ENCODE peak calls at places on chromosomes 7 and 10, in five cellular contexts. O is fibroblast of the conjunctiva; F is H7; B is stimulated activated CD4-positive, alpha-beta T cell treated with anti-CD3 and anti-CD28 coated beads, Interleukin-1b, Interleukin-23, amount 100 ng/mL, for 4 hours; L is ovary. U is an unnamed sample.

GRCh38 chr7:81769891-81770818 is at the start of gene HGF:
- DNase-seq in B (no peak), L (peak; percentile 76), O (peak; percentile 72), F (peak; percentile 8), U (no peak)

GRCh38 chr10:77939561-77940001 is 13.0 kb upstream of the DLG5 start:
- DNase-seq in F (no peak), B (no peak), L (peak; percentile 79), O (peak; percentile 70), U (no peak)

GRCh38 chr7:89334785-89335184 is 539.2 kb upstream of the TEX47 start:
- DNase-seq in O (no peak), B (no peak), F (no peak), L (no peak), U (no peak)

GRCh38 chr7:126286317-126286716 is 966.4 kb downstream of the GRM8 start:
- DNase-seq in O (no peak), F (no peak), B (no peak), L (no peak), U (no peak)

GRCh38 chr7:94088560-94088959 is 84.4 kb upstream of the BET1 start:
- DNase-seq in O (no peak), F (no peak), L (no peak), B (no peak), U (no peak)

GRCh38 chr10:13659887-13660544 is 73.3 kb downstream of the PRPF18 start:
- DNase-seq in F (peak; percentile 89), O (peak; percentile 26), L (peak; percentile 72), B (peak; percentile 64), U (peak; percentile 17)

GRCh38 chr10:104577861-104578480 is 63.1 kb upstream of the SORCS3 start:
- DNase-seq in O (no peak), L (no peak), F (peak; percentile 34), B (no peak), U (no peak)

GRCh38 chr10:127937915-127938440 is 31.1 kb downstream of the PTPRE start:
- DNase-seq in L (no peak), B (no peak), F (peak; percentile 4), O (no peak), U (no peak)

GRCh38 chr7:74572301-74573090 is 85.0 kb upstream of the GTF2I start:
- DNase-seq in L (no peak), B (no peak), F (peak; percentile 33), O (no peak), U (no peak)

GRCh38 chr7:150375662-150376521 is 3.2 kb upstream of the ZNF775 start:
- DNase-seq in L (no peak), F (peak; percentile 28), O (no peak), B (no peak), U (no peak)

GRCh38 chr10:70410608-70411007 is 6.7 kb downstream of the EIF4EBP2 start:
- DNase-seq in B (no peak), F (no peak), O (no peak), L (no peak), U (no peak)

GRCh38 chr7:49486974-49487919 is 286.2 kb upstream of the VWC2 start:
- DNase-seq in O (no peak), F (peak; percentile 2), B (no peak), L (no peak), U (no peak)

GRCh38 chr10:131972474-131973071 is 9.2 kb downstream of the BNIP3 start:
- DNase-seq in O (no peak), B (no peak), L (peak; percentile 45), F (no peak), U (no peak)

GRCh38 chr10:29412452-29413004 is 123.7 kb downstream of the LYZL1 start:
- DNase-seq in O (no peak), L (no peak), F (no peak), B (no peak), U (no peak)

GRCh38 chr10:101781655-101781983 is 1.6 kb downstream of the NPM3 start:
- DNase-seq in F (no peak), O (no peak), L (no peak), B (no peak), U (no peak)

GRCh38 chr7:29287366-29287765 is 92.8 kb downstream of the CHN2 start:
- DNase-seq in O (peak; percentile 83), F (no peak), L (no peak), B (no peak), U (no peak)

GRCh38 chr7:38658916-38659315 is 27.7 kb upstream of the AMPH start:
- DNase-seq in F (no peak), B (no peak), O (no peak), L (no peak), U (no peak)

GRCh38 chr7:86920154-86920553 is 139.3 kb downstream of the ELAPOR2 start:
- DNase-seq in F (no peak), L (no peak), B (no peak), O (no peak), U (no peak)

GRCh38 chr7:20786779-20787651 is at the start of gene SP8:
- DNase-seq in L (no peak), O (no peak), F (peak; percentile 95), B (no peak), U (no peak)

GRCh38 chr10:86668297-86669165 is at the start of gene LDB3:
- DNase-seq in L (peak; percentile 40), F (peak; percentile 73), B (no peak), O (no peak), U (peak; percentile 25)

GRCh38 chr7:81370857-81371256 is 399.0 kb downstream of the HGF start:
- DNase-seq in L (no peak), B (no peak), F (no peak), O (no peak), U (no peak)

GRCh38 chr10:124321433-124322072 is 97.2 kb downstream of the OAT start:
- DNase-seq in L (no peak), O (no peak), F (no peak), B (no peak), U (no peak)

GRCh38 chr7:17302575-17303142 is 4.2 kb downstream of the AHR start:
- DNase-seq in L (no peak), F (no peak), B (no peak), O (peak; percentile 59), U (peak; percentile 40)

GRCh38 chr10:113524539-113525490 is 28.0 kb upstream of the HABP2 start:
- DNase-seq in B (no peak), L (no peak), O (no peak), F (no peak), U (no peak)

GRCh38 chr7:42128703-42129102 is 108.3 kb downstream of the GLI3 start:
- DNase-seq in L (no peak), O (peak; percentile 16), F (peak; percentile 38), B (no peak), U (no peak)

GRCh38 chr7:138935438-138936079 is 45.6 kb downstream of the KIAA1549 start:
- DNase-seq in O (peak; percentile 54), B (no peak), L (no peak), F (no peak), U (no peak)